ENCODE peak calls at places on chromosomes 3 and 15, in four cellular contexts. B is IMR-90, W is neuronal stem cell, E is H9. X is an unnamed sample. For H3K79me1, the result is how much of the 10 kb centered on the place peaks cover.

GRCh38 chr15:31975446-31976229 is 54.7 kb upstream of the CHRNA7 start:
- DNase-seq in B (no peak), W (peak), E (no peak), X (no peak)

GRCh38 chr3:64056616-64057165 is 33.4 kb upstream of the PSMD6 start:
- DNase-seq in B (peak), W (no peak), E (no peak), X (peak)

GRCh38 chr3:13368834-13369233 is 51.3 kb downstream of the NUP210 start:
- DNase-seq in B (no peak), W (no peak), E (no peak), X (no peak)

GRCh38 chr3:39814007-39814406 is 4.6 kb downstream of the MYRIP start:
- DNase-seq in B (no peak), W (no peak), E (no peak), X (no peak)

GRCh38 chr15:60044636-60045273 is 40.6 kb downstream of the FOXB1 start:
- DNase-seq in B (no peak), W (no peak), E (no peak), X (no peak)

GRCh38 chr15:101258238-101259144 is 6.6 kb upstream of the CHSY1 start:
- DNase-seq in B (peak), W (no peak), E (no peak), X (peak)

GRCh38 chr15:39587291-39587909 is 6.5 kb downstream of the THBS1 start:
- DNase-seq in B (peak), W (no peak), E (no peak), X (peak)

GRCh38 chr15:69164807-69165636 is 4.6 kb downstream of the GLCE start:
- DNase-seq in B (peak), W (no peak), E (no peak), X (peak)

GRCh38 chr3:128487538-128487812 is 5.5 kb downstream of the GATA2 start:
- DNase-seq in B (no peak), W (no peak), E (no peak), X (no peak)
- H3K79me1 ChIP-seq in B (under half), W (under half), E (under half), X (under half)

GRCh38 chr3:148030975-148031374 is 621.8 kb downstream of the ZIC1 start:
- DNase-seq in B (no peak), W (no peak), E (no peak), X (no peak)
- H3K14ac ChIP-seq in B (no peak), W (no peak), E (no peak), X (no peak)

DNA sequence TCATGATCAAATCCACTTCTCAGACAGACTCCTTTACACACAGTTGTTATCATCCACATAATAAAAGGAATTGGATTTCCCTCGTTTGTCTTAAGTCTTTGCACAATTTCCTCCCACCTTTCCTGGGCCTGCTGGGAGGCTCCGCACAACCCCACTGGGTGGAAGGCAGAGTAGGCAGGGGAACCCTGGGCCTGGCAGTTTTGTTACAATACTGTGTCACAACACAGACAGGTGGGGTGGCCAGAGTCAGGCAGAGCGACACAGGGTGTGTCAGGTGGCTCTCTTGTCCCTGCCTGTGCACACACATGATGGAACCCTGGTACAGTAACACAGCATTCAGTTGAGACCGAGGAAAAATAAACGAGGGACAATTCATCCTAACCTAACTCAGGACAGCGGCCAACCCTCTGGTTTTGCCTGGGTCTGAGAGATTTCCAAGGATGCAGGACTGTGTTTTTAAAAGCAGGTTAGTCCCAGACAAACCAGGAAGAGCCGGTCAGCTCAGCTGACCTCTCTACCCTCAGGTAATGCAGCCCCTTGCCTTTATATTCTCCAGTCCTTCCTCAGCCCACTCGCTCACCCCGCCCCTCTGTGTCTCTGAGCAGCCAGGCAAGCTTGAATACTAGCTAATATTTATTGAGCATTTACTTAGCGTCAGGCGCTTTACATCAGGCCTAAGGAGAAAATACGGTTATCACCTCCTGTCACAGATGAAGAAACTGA is 8.8 kb upstream of the FAM174B start:
- DNase-seq in B (no peak), W (no peak), E (no peak), X (no peak)
- H3K27ac ChIP-seq in B (no peak), W (no peak), E (no peak), X (no peak)

DNA sequence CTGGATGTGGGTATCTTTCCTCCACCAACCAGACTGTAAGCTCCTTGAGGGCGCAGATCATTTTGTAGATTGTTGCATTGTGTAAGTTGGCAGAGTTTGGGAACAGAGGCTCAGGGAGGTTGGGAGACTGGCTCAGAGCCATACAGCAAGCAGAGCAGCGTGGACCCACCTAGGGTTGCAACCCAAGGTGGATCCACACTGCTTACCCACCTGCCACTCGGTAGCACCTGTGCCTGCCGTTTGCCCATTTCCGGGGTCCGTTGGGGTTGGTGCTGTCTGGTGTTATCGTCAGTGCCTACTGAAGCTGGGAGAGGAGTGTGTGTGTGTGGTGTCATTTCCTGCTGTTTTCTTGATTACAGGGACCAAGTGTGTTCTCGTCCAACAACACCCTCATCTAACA is 19.0 kb downstream of the SMAD6 start:
- DNase-seq in B (no peak), W (no peak), E (no peak), X (no peak)
- H3K79me1 ChIP-seq in B (half or more), W (under half), E (under half), X (under half)

GRCh38 chr15:77504871-77505270 is 84.2 kb downstream of the HMG20A start:
- DNase-seq in B (no peak), W (no peak), E (no peak), X (no peak)

GRCh38 chr15:77507151-77507847 is 86.6 kb downstream of the HMG20A start:
- DNase-seq in B (no peak), W (no peak), E (no peak), X (no peak)

GRCh38 chr15:77507911-77508310 is 87.2 kb downstream of the HMG20A start:
- DNase-seq in B (peak), W (no peak), E (no peak), X (no peak)

GRCh38 chr15:77505556-77505955 is 84.9 kb downstream of the HMG20A start:
- DNase-seq in B (no peak), W (no peak), E (no peak), X (no peak)

DNA sequence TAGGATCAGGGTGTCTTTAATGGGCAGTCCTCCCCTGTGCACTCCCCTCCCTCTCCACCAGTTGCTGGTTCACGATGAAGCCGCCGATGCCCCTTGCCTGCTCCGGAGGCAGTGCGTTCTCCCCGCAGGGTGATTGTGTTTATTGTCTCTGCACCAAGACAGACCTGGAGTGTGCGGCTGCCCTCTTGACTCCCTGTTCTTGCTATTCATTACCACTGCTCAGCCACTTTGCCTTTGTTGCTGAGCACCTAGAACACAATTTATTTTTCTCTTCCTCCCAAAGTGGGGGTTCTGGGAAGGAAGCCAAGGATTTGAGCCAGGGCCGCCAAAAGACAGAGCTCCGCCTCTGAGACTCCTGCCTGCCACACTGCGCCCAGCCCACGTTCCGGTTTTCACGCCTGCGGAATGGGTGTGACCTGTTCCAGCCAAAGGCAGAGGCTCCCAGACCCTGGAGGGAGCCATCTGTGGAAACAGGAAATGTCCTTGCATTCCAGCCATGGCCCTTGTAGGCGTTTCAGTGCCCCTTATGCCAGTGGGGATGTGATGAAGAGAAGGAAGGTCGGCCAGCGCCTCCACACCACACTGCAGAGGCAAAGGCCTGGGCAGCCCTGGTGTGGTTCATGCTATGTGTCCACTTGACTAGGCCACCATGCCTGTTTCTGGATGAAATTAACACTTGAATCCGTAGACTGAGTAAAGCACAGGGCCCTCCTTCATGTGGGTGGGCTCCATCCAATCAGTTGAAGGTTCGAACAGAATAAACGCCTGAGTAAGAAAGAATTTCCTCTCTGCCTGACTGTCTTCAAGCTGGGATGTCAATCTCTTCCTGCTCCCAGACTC is 85.8 kb downstream of the HMG20A start:
- DNase-seq in B (no peak), W (no peak), E (no peak), X (no peak)
- H3K14ac ChIP-seq in B (no peak), W (no peak), E (no peak), X (peak)

DNA sequence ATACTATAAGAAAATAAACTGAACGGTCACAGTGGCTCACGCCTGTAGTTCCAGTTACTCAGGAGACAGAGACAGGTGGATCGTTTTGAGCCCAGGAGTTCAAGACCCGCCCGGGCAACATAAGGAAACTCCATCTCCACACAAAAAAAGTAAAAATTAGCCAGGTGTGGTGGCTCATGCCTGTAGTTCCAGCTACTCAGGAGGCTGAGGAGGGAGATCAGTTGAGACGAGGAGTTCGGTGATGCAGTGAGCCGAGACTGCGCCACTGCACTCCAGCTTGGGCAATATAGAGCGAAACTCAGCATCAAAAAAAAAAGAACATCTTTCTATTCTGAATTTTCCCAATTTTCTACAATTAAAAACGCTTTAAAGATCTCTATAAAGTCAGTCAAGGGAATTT is 1.0 kb upstream of the SEC62 start:
- DNase-seq in B (no peak), W (no peak), E (no peak), X (no peak)
- H3K27ac ChIP-seq in B (no peak), W (no peak), E (no peak), X (no peak)

DNA sequence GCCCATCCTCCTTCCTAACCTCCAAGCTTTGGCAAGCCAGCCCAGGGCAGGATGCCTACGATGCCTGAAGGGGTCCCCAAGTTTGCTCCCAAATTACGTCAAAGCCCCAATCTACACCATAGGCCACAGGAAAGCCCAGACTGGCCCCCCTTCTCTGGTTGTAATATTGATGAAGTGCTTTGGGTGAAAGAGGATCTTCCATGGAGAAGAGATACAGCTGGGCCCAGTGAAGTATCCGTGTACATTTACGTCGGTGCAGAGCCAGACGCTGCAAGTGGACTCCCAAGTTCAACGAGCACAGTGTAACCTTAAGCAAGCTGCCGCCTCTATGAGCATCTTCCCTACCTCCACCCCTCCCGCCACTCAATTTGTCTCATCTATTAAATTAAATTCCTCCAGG is 100.1 kb upstream of the TPM1 start:
- DNase-seq in B (no peak), W (no peak), E (no peak), X (no peak)
- H3K79me1 ChIP-seq in B (under half), W (under half), E (under half), X (under half)

DNA sequence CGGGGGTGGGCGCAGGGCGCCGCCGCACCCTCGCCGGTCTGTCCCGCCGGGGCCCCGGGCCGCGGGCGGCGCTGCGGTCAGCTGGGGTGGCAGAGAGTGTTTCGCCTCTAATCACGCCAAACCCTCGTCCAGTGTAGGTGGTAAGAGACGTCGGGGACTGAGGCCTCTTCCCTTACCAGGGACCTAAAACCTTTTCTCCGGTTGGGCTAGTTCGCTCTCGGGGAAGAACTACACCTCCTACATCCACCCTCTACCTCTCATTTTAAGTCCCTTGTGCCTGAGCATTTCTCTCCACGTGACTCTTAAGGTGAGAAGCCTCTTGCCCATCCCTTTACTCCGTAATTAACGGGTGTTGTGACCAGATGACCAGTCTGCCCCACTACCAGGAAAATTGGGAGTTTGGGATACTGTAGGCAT is 517 bp downstream of the TMEM42 start:
- DNase-seq in B (peak), W (peak), E (no peak), X (peak)
- H3K14ac ChIP-seq in B (peak), W (no peak), E (no peak), X (no peak)

DNA sequence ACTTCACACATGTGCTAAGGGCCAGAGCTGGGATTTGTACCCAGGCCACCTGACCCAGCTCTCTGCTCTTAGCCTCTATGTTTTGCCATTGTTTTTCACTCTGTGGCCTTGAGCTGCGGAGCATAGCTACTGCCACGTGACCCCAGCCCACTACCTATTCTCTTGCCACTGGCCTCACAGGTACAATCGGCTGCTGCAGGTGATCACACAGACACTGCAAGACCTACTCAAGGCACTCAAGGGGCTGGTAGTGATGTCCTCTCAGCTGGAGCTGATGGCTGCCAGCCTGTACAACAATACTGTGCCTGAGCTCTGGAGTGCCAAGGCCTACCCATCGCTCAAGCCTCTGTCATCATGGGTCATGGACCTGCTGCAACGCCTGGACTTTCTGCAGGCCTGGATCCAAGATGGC is 46.2 kb downstream of the SEMA3G start:
- DNase-seq in B (no peak), W (no peak), E (no peak), X (no peak)
- H3K27ac ChIP-seq in B (no peak), W (no peak), E (no peak), X (no peak)

GRCh38 chr15:62787401-62787800 is 255.1 kb upstream of the TPM1 start:
- DNase-seq in B (peak), W (no peak), E (no peak), X (no peak)
- H3K79me1 ChIP-seq in B (under half), W (under half), E (under half), X (under half)